ENCODE peak calls at places on chromosome 2, in four cellular contexts. One of them, this sample, is unnamed.

GRCh38 chr2:20203072-20203471 is 21.9 kb downstream of the SDC1 start:
- DNase-seq in K562: no peak
- DNase-seq in HepG2: no peak
- DNase-seq in GM12878: no peak
- DNase-seq in this sample: no peak

GRCh38 chr2:24124003-24124585 is 825 bp downstream of the FAM228B start:
- DNase-seq in K562: no peak
- DNase-seq in GM12878: no peak
- DNase-seq in HepG2: no peak
- DNase-seq in this sample: no peak

GRCh38 chr2:110105608-110106467 is 9.8 kb downstream of the MALL start:
- DNase-seq in HepG2: peak; percentile 45
- DNase-seq in K562: no peak
- DNase-seq in GM12878: no peak
- DNase-seq in this sample: no peak

GRCh38 chr2:47536696-47537095 is 133.7 kb downstream of the MSH2 start:
- DNase-seq in GM12878: no peak
- DNase-seq in HepG2: no peak
- DNase-seq in K562: no peak
- DNase-seq in this sample: no peak

GRCh38 chr2:59974051-59974766 is 579.2 kb downstream of the BCL11A start:
- DNase-seq in HepG2: no peak
- DNase-seq in K562: no peak
- DNase-seq in GM12878: no peak
- DNase-seq in this sample: no peak

GRCh38 chr2:145022671-145023330 is 502.9 kb upstream of the ZEB2 start:
- DNase-seq in GM12878: no peak
- DNase-seq in K562: no peak
- DNase-seq in HepG2: no peak
- DNase-seq in this sample: no peak

GRCh38 chr2:55903727-55904126 is 19.9 kb downstream of the EFEMP1 start:
- DNase-seq in K562: no peak
- DNase-seq in HepG2: no peak
- DNase-seq in GM12878: no peak
- DNase-seq in this sample: no peak

GRCh38 chr2:119372778-119373568 is 6.2 kb downstream of the DBI start:
- DNase-seq in HepG2: no peak
- DNase-seq in GM12878: no peak
- DNase-seq in K562: no peak
- DNase-seq in this sample: no peak

GRCh38 chr2:105294844-105295481 is 34.6 kb downstream of the TGFBRAP1 start:
- DNase-seq in K562: peak; percentile 67
- DNase-seq in GM12878: no peak
- DNase-seq in HepG2: peak; percentile 59
- DNase-seq in this sample: peak; percentile 75

GRCh38 chr2:231929961-231930600 is 3.9 kb upstream of the NPPC start:
- DNase-seq in K562: peak; percentile 54
- DNase-seq in GM12878: no peak
- DNase-seq in HepG2: no peak
- DNase-seq in this sample: peak; percentile 86

GRCh38 chr2:30230479-30230854 is 867 bp upstream of the LBH start:
- DNase-seq in GM12878: no peak
- DNase-seq in K562: peak; percentile 47
- DNase-seq in HepG2: no peak
- DNase-seq in this sample: peak; percentile 39

GRCh38 chr2:40034801-40035200 is 255.7 kb upstream of the THUMPD2 start:
- DNase-seq in HepG2: no peak
- DNase-seq in K562: no peak
- DNase-seq in GM12878: no peak
- DNase-seq in this sample: no peak

GRCh38 chr2:219514196-219514761 is at the start of gene ASIC4:
- DNase-seq in HepG2: no peak
- DNase-seq in GM12878: no peak
- DNase-seq in K562: peak; percentile 94
- DNase-seq in this sample: no peak

GRCh38 chr2:181895788-181896187 is 4.3 kb downstream of the ITPRID2 start:
- DNase-seq in HepG2: no peak
- DNase-seq in K562: no peak
- DNase-seq in GM12878: no peak
- DNase-seq in this sample: no peak
- TF ChIP-seq TCF7 in HepG2: no peak
- TF ChIP-seq TCF7 in K562: no peak
- TF ChIP-seq TCF7 in GM12878: no peak
- TF ChIP-seq TCF7 in this sample: no peak

DNA sequence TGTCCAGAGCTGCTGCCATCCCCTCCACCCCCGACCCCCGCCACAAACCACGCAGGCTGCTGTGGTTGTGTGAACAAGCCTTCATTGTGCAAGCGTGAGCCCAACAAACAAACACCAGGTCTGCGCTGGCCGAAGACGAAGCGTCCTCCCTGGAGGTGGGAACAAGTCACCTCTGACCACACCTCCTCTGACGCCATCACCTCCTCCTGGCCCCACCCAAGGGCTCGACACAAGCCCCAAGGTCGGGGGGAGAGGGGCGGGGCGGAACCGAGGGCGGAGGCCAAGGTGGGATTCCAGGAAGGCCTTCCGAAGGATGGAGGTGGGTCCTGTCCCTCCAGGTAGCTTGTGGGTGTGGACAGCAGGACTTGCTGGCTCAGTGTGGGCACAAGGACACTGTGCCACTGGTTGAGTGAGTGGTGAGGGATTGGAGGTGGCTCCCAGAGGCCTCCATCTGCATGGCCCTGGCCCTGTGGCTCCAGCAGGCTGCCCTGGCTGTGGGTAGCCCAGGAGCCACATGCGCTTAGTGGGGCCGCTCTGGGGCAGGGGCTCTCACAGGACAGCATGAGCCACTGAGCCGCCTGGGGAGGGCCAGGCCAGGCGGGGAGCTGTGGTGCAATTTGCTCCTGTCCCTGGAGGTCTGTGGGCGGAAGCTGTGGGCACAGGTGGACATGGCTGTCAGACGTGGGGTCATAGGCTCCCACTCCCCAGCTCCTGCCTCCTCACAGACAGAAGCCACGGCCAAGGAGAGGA is 7.4 kb upstream of the GPR17 start:
- DNase-seq in GM12878: no peak
- DNase-seq in HepG2: no peak
- DNase-seq in K562: peak; percentile 61
- DNase-seq in this sample: peak; percentile 72
- TF ChIP-seq TCF7 in GM12878: no peak
- TF ChIP-seq TCF7 in HepG2: no peak
- TF ChIP-seq TCF7 in K562: no peak
- TF ChIP-seq TCF7 in this sample: no peak

GRCh38 chr2:228339525-228339924 is 158.0 kb upstream of the SPHKAP start:
- DNase-seq in K562: no peak
- DNase-seq in HepG2: no peak
- DNase-seq in GM12878: no peak
- DNase-seq in this sample: no peak
- TF ChIP-seq TCF7 in K562: no peak
- TF ChIP-seq TCF7 in HepG2: no peak
- TF ChIP-seq TCF7 in GM12878: no peak
- TF ChIP-seq TCF7 in this sample: no peak

DNA sequence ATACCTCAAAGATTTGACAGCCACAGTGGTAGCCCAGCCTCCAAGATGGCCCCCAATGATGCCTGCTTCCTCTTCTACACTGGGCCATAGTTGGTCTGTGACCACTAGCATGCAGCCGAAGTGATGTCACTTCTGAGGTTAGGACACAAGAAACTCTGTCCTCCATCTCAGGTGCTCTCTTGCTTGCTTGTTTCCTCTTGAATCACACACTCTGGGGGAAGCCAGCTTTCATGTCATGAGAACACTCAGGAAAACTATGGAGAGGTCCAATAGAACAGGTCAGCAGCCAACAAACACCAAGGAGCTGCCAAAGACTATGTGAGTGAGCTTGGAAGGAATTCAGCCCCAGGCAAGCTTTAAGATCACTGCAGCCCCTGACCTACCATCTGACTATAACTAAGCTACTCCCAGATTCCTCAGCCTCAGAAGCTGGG is 3.3 kb upstream of the ADAM17 start:
- DNase-seq in K562: no peak
- DNase-seq in HepG2: no peak
- DNase-seq in GM12878: no peak
- DNase-seq in this sample: no peak
- TF ChIP-seq TCF7 in K562: no peak
- TF ChIP-seq TCF7 in HepG2: no peak
- TF ChIP-seq TCF7 in GM12878: no peak
- TF ChIP-seq TCF7 in this sample: no peak

GRCh38 chr2:215998636-215999035 is 14.7 kb downstream of the MREG start:
- DNase-seq in HepG2: no peak
- DNase-seq in GM12878: no peak
- DNase-seq in K562: no peak
- DNase-seq in this sample: no peak
- TF ChIP-seq TCF7 in HepG2: no peak
- TF ChIP-seq TCF7 in GM12878: no peak
- TF ChIP-seq TCF7 in K562: no peak
- TF ChIP-seq TCF7 in this sample: no peak

GRCh38 chr2:26251893-26252292 is 7.2 kb downstream of the HADHB start:
- DNase-seq in K562: no peak
- DNase-seq in GM12878: no peak
- DNase-seq in HepG2: no peak
- DNase-seq in this sample: no peak

GRCh38 chr2:26255735-26256384 is 11.1 kb downstream of the HADHB start:
- DNase-seq in K562: no peak
- DNase-seq in GM12878: no peak
- DNase-seq in HepG2: no peak
- DNase-seq in this sample: no peak
- TF ChIP-seq TCF7 in K562: no peak
- TF ChIP-seq TCF7 in GM12878: no peak
- TF ChIP-seq TCF7 in HepG2: no peak
- TF ChIP-seq TCF7 in this sample: no peak

GRCh38 chr2:86787701-86788100 is 3.0 kb downstream of the CD8A start:
- DNase-seq in GM12878: no peak
- DNase-seq in K562: no peak
- DNase-seq in HepG2: no peak
- DNase-seq in this sample: no peak
- TF ChIP-seq TCF7 in GM12878: no peak
- TF ChIP-seq TCF7 in K562: no peak
- TF ChIP-seq TCF7 in HepG2: no peak
- TF ChIP-seq TCF7 in this sample: no peak

GRCh38 chr2:74738586-74738985 is 84.5 kb downstream of the SEMA4F start:
- DNase-seq in GM12878: no peak
- DNase-seq in HepG2: no peak
- DNase-seq in K562: no peak
- DNase-seq in this sample: no peak

GRCh38 chr2:74736589-74736988 is 82.5 kb downstream of the SEMA4F start:
- DNase-seq in GM12878: no peak
- DNase-seq in HepG2: no peak
- DNase-seq in K562: no peak
- DNase-seq in this sample: no peak

GRCh38 chr2:74739129-74739528 is 85.1 kb downstream of the SEMA4F start:
- DNase-seq in HepG2: no peak
- DNase-seq in K562: no peak
- DNase-seq in GM12878: no peak
- DNase-seq in this sample: no peak

GRCh38 chr2:74735009-74735408 is 81.0 kb downstream of the SEMA4F start:
- DNase-seq in GM12878: no peak
- DNase-seq in K562: no peak
- DNase-seq in HepG2: no peak
- DNase-seq in this sample: no peak

GRCh38 chr2:74735544-74735943 is 81.5 kb downstream of the SEMA4F start:
- DNase-seq in K562: no peak
- DNase-seq in GM12878: no peak
- DNase-seq in HepG2: no peak
- DNase-seq in this sample: no peak
- TF ChIP-seq TCF7 in K562: no peak
- TF ChIP-seq TCF7 in GM12878: no peak
- TF ChIP-seq TCF7 in HepG2: no peak
- TF ChIP-seq TCF7 in this sample: no peak

GRCh38 chr2:179584760-179585159 is 276.7 kb downstream of the ZNF385B start:
- DNase-seq in HepG2: no peak
- DNase-seq in K562: no peak
- DNase-seq in GM12878: no peak
- DNase-seq in this sample: no peak

GRCh38 chr2:179578171-179578916 is 283.1 kb downstream of the ZNF385B start:
- DNase-seq in K562: no peak
- DNase-seq in GM12878: no peak
- DNase-seq in HepG2: no peak
- DNase-seq in this sample: no peak

GRCh38 chr2:179581605-179582004 is 279.8 kb downstream of the ZNF385B start:
- DNase-seq in GM12878: no peak
- DNase-seq in K562: no peak
- DNase-seq in HepG2: no peak
- DNase-seq in this sample: no peak

GRCh38 chr2:179579744-179580143 is 281.7 kb downstream of the ZNF385B start:
- DNase-seq in K562: no peak
- DNase-seq in HepG2: peak; percentile 91
- DNase-seq in GM12878: no peak
- DNase-seq in this sample: no peak

DNA sequence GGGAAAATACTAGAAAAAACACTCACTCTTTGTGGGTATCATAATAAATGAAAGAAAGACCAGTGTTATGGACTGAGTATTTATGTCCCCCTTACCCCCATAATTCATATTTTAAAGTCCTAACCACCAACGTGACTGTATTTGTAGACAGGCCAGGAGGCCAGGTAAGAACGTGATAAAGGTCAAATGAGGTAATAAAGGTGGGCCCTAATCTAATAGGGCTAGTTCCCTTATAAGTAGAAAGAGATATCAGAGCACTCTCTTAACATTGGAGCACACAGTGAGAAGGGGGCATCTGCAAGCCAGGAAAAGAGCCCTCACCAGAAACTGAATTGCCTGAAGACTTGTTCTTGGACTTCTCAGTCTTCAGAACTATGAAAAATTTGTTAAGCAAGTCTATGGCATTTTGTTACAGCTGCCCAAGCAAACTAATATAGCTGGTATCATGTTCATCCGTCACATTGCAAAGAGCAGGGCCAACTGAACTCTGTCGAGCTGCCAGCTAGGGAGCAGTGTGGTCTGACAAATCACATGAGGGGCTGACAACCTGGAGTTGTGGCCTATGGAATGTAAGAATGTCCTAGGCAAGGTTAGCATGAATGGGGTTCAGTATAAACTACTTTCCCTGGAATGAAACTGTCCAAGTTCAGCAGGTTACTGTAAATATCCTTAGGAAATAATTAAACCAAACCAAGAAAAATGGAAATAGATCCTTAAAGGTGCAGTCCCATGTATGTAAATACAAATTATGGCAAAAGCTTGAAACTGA is 280.9 kb downstream of the ZNF385B start:
- DNase-seq in GM12878: no peak
- DNase-seq in HepG2: peak; percentile 91
- DNase-seq in K562: no peak
- DNase-seq in this sample: no peak
- TF ChIP-seq TCF7 in GM12878: no peak
- TF ChIP-seq TCF7 in HepG2: no peak
- TF ChIP-seq TCF7 in K562: no peak
- TF ChIP-seq TCF7 in this sample: no peak